ENCODE peak calls at places on chromosome 19, in seven cellular contexts. One of them, this sample, is unnamed.

GRCh38 chr19:46689358-46689757 is 27.6 kb downstream of the PRKD2 start:
- DNase-seq in GM23338: no peak
- DNase-seq in mammary epithelial cell: no peak
- DNase-seq in H9: no peak
- DNase-seq in endothelial cell of umbilical vein: no peak
- DNase-seq in hepatocyte: no peak
- DNase-seq in HCT116: no peak
- DNase-seq in this sample: no peak

GRCh38 chr19:17557461-17557860 is 2.0 kb downstream of the COLGALT1 start:
- DNase-seq in GM23338: no peak
- DNase-seq in hepatocyte: no peak
- DNase-seq in HCT116: no peak
- DNase-seq in endothelial cell of umbilical vein: no peak
- DNase-seq in mammary epithelial cell: no peak
- DNase-seq in H9: no peak
- DNase-seq in this sample: no peak

GRCh38 chr19:41276231-41276630 is 12.1 kb downstream of the HNRNPUL1 start:
- DNase-seq in hepatocyte: peak
- DNase-seq in HCT116: no peak
- DNase-seq in endothelial cell of umbilical vein: no peak
- DNase-seq in GM23338: no peak
- DNase-seq in mammary epithelial cell: no peak
- DNase-seq in H9: no peak
- DNase-seq in this sample: no peak

GRCh38 chr19:17076539-17076919 is 952 bp downstream of the MYO9B start:
- DNase-seq in endothelial cell of umbilical vein: peak
- DNase-seq in H9: no peak
- DNase-seq in mammary epithelial cell: peak
- DNase-seq in hepatocyte: no peak
- DNase-seq in HCT116: no peak
- DNase-seq in GM23338: peak
- DNase-seq in this sample: no peak

GRCh38 chr19:29478578-29479565 is 46.9 kb upstream of the VSTM2B start:
- DNase-seq in hepatocyte: peak
- DNase-seq in GM23338: peak
- DNase-seq in endothelial cell of umbilical vein: no peak
- DNase-seq in H9: peak
- DNase-seq in HCT116: peak
- DNase-seq in mammary epithelial cell: no peak
- DNase-seq in this sample: no peak

GRCh38 chr19:50205681-50206138 is 2.3 kb downstream of the MYH14 start:
- DNase-seq in HCT116: no peak
- DNase-seq in GM23338: peak
- DNase-seq in mammary epithelial cell: no peak
- DNase-seq in hepatocyte: peak
- DNase-seq in endothelial cell of umbilical vein: no peak
- DNase-seq in H9: peak
- DNase-seq in this sample: no peak

GRCh38 chr19:16820056-16820455 is 9.1 kb upstream of the SIN3B start:
- DNase-seq in HCT116: no peak
- DNase-seq in hepatocyte: no peak
- DNase-seq in endothelial cell of umbilical vein: no peak
- DNase-seq in mammary epithelial cell: no peak
- DNase-seq in GM23338: no peak
- DNase-seq in H9: no peak
- DNase-seq in this sample: no peak

GRCh38 chr19:294819-295686 is 3.9 kb upstream of the PLPP2 start:
- DNase-seq in mammary epithelial cell: no peak
- DNase-seq in HCT116: no peak
- DNase-seq in GM23338: peak
- DNase-seq in H9: peak
- DNase-seq in endothelial cell of umbilical vein: no peak
- DNase-seq in hepatocyte: peak
- DNase-seq in this sample: no peak

GRCh38 chr19:18773682-18774081 is 17.4 kb downstream of the COMP start:
- DNase-seq in H9: no peak
- DNase-seq in endothelial cell of umbilical vein: no peak
- DNase-seq in hepatocyte: no peak
- DNase-seq in HCT116: no peak
- DNase-seq in mammary epithelial cell: no peak
- DNase-seq in GM23338: no peak
- DNase-seq in this sample: no peak

GRCh38 chr19:2215281-2215751 is 20.8 kb downstream of the PLEKHJ1 start:
- DNase-seq in mammary epithelial cell: no peak
- DNase-seq in endothelial cell of umbilical vein: no peak
- DNase-seq in H9: peak
- DNase-seq in HCT116: no peak
- DNase-seq in GM23338: peak
- DNase-seq in hepatocyte: no peak
- DNase-seq in this sample: no peak

GRCh38 chr19:1577090-1577928 is 9.2 kb upstream of the MEX3D start:
- DNase-seq in endothelial cell of umbilical vein: no peak
- DNase-seq in H9: no peak
- DNase-seq in mammary epithelial cell: no peak
- DNase-seq in HCT116: no peak
- DNase-seq in GM23338: no peak
- DNase-seq in hepatocyte: no peak
- DNase-seq in this sample: no peak

GRCh38 chr19:43416951-43417623 is 2.4 kb downstream of the TEX101 start:
- DNase-seq in endothelial cell of umbilical vein: no peak
- DNase-seq in GM23338: no peak
- DNase-seq in hepatocyte: no peak
- DNase-seq in HCT116: no peak
- DNase-seq in mammary epithelial cell: no peak
- DNase-seq in H9: no peak
- DNase-seq in this sample: no peak

GRCh38 chr19:44447864-44448674 is at the start of gene ZNF229:
- DNase-seq in mammary epithelial cell: peak
- DNase-seq in endothelial cell of umbilical vein: peak
- DNase-seq in H9: peak
- DNase-seq in hepatocyte: peak
- DNase-seq in GM23338: peak
- DNase-seq in HCT116: no peak
- DNase-seq in this sample: peak

GRCh38 chr19:56751078-56751489 is 79.5 kb upstream of the ZNF835 start:
- DNase-seq in HCT116: no peak
- DNase-seq in mammary epithelial cell: no peak
- DNase-seq in H9: no peak
- DNase-seq in endothelial cell of umbilical vein: no peak
- DNase-seq in hepatocyte: no peak
- DNase-seq in GM23338: no peak
- DNase-seq in this sample: no peak

GRCh38 chr19:29671393-29672076 is 6.3 kb downstream of the PLEKHF1 start:
- DNase-seq in hepatocyte: peak
- DNase-seq in mammary epithelial cell: peak
- DNase-seq in H9: no peak
- DNase-seq in endothelial cell of umbilical vein: peak
- DNase-seq in GM23338: peak
- DNase-seq in HCT116: no peak
- DNase-seq in this sample: peak

GRCh38 chr19:38792250-38793111 is 3.5 kb downstream of the LGALS7B start:
- DNase-seq in HCT116: no peak
- DNase-seq in hepatocyte: no peak
- DNase-seq in endothelial cell of umbilical vein: no peak
- DNase-seq in H9: peak
- DNase-seq in GM23338: peak
- DNase-seq in mammary epithelial cell: no peak
- DNase-seq in this sample: no peak

GRCh38 chr19:11552666-11553372 is 6.2 kb downstream of the ELOF1 start:
- DNase-seq in H9: no peak
- DNase-seq in GM23338: no peak
- DNase-seq in mammary epithelial cell: no peak
- DNase-seq in hepatocyte: no peak
- DNase-seq in HCT116: no peak
- DNase-seq in endothelial cell of umbilical vein: no peak
- DNase-seq in this sample: no peak

GRCh38 chr19:49506575-49507105 is 5.8 kb upstream of the FCGRT start:
- DNase-seq in endothelial cell of umbilical vein: peak
- DNase-seq in mammary epithelial cell: peak
- DNase-seq in HCT116: no peak
- DNase-seq in H9: peak
- DNase-seq in GM23338: peak
- DNase-seq in hepatocyte: peak
- DNase-seq in this sample: peak

GRCh38 chr19:38247734-38248268 is 8.4 kb downstream of the PPP1R14A start:
- DNase-seq in hepatocyte: no peak
- DNase-seq in GM23338: no peak
- DNase-seq in HCT116: no peak
- DNase-seq in endothelial cell of umbilical vein: no peak
- DNase-seq in H9: no peak
- DNase-seq in mammary epithelial cell: no peak
- DNase-seq in this sample: no peak

GRCh38 chr19:41357746-41358145 is 4.0 kb upstream of the TGFB1 start:
- DNase-seq in hepatocyte: no peak
- DNase-seq in mammary epithelial cell: no peak
- DNase-seq in GM23338: no peak
- DNase-seq in endothelial cell of umbilical vein: no peak
- DNase-seq in H9: no peak
- DNase-seq in HCT116: no peak
- DNase-seq in this sample: no peak

GRCh38 chr19:912181-913079 is 589 bp downstream of the R3HDM4 start:
- DNase-seq in HCT116: no peak
- DNase-seq in mammary epithelial cell: peak
- DNase-seq in hepatocyte: peak
- DNase-seq in endothelial cell of umbilical vein: no peak
- DNase-seq in GM23338: no peak
- DNase-seq in H9: no peak
- DNase-seq in this sample: no peak

GRCh38 chr19:45168767-45169351 is 8.1 kb upstream of the NKPD1 start:
- DNase-seq in H9: no peak
- DNase-seq in endothelial cell of umbilical vein: no peak
- DNase-seq in mammary epithelial cell: no peak
- DNase-seq in hepatocyte: peak
- DNase-seq in HCT116: no peak
- DNase-seq in GM23338: no peak
- DNase-seq in this sample: no peak

GRCh38 chr19:17385878-17386611 is 8.0 kb downstream of the CCDC194 start:
- DNase-seq in endothelial cell of umbilical vein: peak
- DNase-seq in mammary epithelial cell: no peak
- DNase-seq in hepatocyte: peak
- DNase-seq in HCT116: no peak
- DNase-seq in H9: peak
- DNase-seq in GM23338: peak
- DNase-seq in this sample: peak

GRCh38 chr19:45895519-45895972 is 6.9 kb downstream of the MYPOP start:
- DNase-seq in H9: no peak
- DNase-seq in mammary epithelial cell: no peak
- DNase-seq in hepatocyte: peak
- DNase-seq in endothelial cell of umbilical vein: no peak
- DNase-seq in GM23338: no peak
- DNase-seq in HCT116: no peak
- DNase-seq in this sample: no peak

GRCh38 chr19:33796164-33797100 is at the start of gene KCTD15:
- DNase-seq in hepatocyte: peak
- DNase-seq in mammary epithelial cell: peak
- DNase-seq in HCT116: no peak
- DNase-seq in endothelial cell of umbilical vein: peak
- DNase-seq in H9: peak
- DNase-seq in GM23338: peak
- DNase-seq in this sample: peak

GRCh38 chr19:46240693-46241092 is 11.2 kb downstream of the IGFL1 start:
- DNase-seq in hepatocyte: no peak
- DNase-seq in GM23338: no peak
- DNase-seq in HCT116: no peak
- DNase-seq in H9: no peak
- DNase-seq in endothelial cell of umbilical vein: no peak
- DNase-seq in mammary epithelial cell: no peak
- DNase-seq in this sample: no peak

GRCh38 chr19:31112158-31112557 is 237.1 kb downstream of the TSHZ3 start:
- DNase-seq in hepatocyte: no peak
- DNase-seq in mammary epithelial cell: no peak
- DNase-seq in HCT116: no peak
- DNase-seq in H9: no peak
- DNase-seq in GM23338: no peak
- DNase-seq in endothelial cell of umbilical vein: no peak
- DNase-seq in this sample: no peak
- H2AFZ ChIP-seq in hepatocyte: no peak
- H2AFZ ChIP-seq in mammary epithelial cell: peak
- H2AFZ ChIP-seq in HCT116: no peak
- H2AFZ ChIP-seq in H9: no peak
- H2AFZ ChIP-seq in GM23338: no peak
- H2AFZ ChIP-seq in endothelial cell of umbilical vein: no peak
- H2AFZ ChIP-seq in this sample: no peak

DNA sequence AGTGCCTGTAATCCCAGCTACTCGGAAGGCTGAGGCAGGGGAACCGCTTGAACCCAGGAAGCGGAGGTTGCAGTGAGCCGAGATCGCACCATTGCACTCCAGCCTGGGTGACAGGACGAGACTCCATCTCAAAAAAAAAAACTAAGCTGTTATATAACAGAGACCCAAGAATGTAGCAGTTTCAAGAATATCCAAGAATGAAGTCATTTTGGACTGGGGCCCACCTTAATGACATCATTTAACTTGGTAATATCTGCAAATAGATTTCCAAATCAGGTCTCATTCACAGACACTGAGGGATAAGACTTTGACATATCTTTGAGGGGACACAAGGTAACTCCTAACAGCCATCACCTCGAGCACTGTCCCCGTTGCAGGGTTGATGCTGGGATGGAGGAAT is 36.5 kb upstream of the MRI1 start:
- DNase-seq in GM23338: no peak
- DNase-seq in hepatocyte: no peak
- DNase-seq in H9: no peak
- DNase-seq in HCT116: no peak
- DNase-seq in endothelial cell of umbilical vein: no peak
- DNase-seq in mammary epithelial cell: no peak
- DNase-seq in this sample: no peak
- H2AFZ ChIP-seq in GM23338: no peak
- H2AFZ ChIP-seq in hepatocyte: no peak
- H2AFZ ChIP-seq in H9: no peak
- H2AFZ ChIP-seq in HCT116: no peak
- H2AFZ ChIP-seq in endothelial cell of umbilical vein: no peak
- H2AFZ ChIP-seq in mammary epithelial cell: no peak
- H2AFZ ChIP-seq in this sample: no peak

GRCh38 chr19:10474962-10475451 is 28.1 kb downstream of the KEAP1 start:
- DNase-seq in endothelial cell of umbilical vein: no peak
- DNase-seq in H9: no peak
- DNase-seq in mammary epithelial cell: no peak
- DNase-seq in hepatocyte: no peak
- DNase-seq in GM23338: no peak
- DNase-seq in HCT116: no peak
- DNase-seq in this sample: no peak

GRCh38 chr19:10478903-10479384 is 24.2 kb downstream of the KEAP1 start:
- DNase-seq in HCT116: peak
- DNase-seq in endothelial cell of umbilical vein: peak
- DNase-seq in hepatocyte: peak
- DNase-seq in H9: peak
- DNase-seq in mammary epithelial cell: peak
- DNase-seq in GM23338: peak
- DNase-seq in this sample: peak

GRCh38 chr19:10473192-10473591 is 30.0 kb downstream of the KEAP1 start:
- DNase-seq in GM23338: no peak
- DNase-seq in HCT116: no peak
- DNase-seq in hepatocyte: no peak
- DNase-seq in H9: no peak
- DNase-seq in endothelial cell of umbilical vein: no peak
- DNase-seq in mammary epithelial cell: no peak
- DNase-seq in this sample: no peak

GRCh38 chr19:10478476-10478875 is 24.7 kb downstream of the KEAP1 start:
- DNase-seq in H9: no peak
- DNase-seq in endothelial cell of umbilical vein: no peak
- DNase-seq in hepatocyte: no peak
- DNase-seq in GM23338: no peak
- DNase-seq in mammary epithelial cell: no peak
- DNase-seq in HCT116: no peak
- DNase-seq in this sample: no peak
- H2AFZ ChIP-seq in H9: no peak
- H2AFZ ChIP-seq in endothelial cell of umbilical vein: no peak
- H2AFZ ChIP-seq in hepatocyte: no peak
- H2AFZ ChIP-seq in GM23338: peak
- H2AFZ ChIP-seq in mammary epithelial cell: no peak
- H2AFZ ChIP-seq in HCT116: peak
- H2AFZ ChIP-seq in this sample: no peak

GRCh38 chr19:35090160-35090794 is 25.3 kb upstream of the FXYD3 start:
- DNase-seq in HCT116: peak
- DNase-seq in mammary epithelial cell: peak
- DNase-seq in endothelial cell of umbilical vein: peak
- DNase-seq in H9: peak
- DNase-seq in hepatocyte: peak
- DNase-seq in GM23338: peak
- DNase-seq in this sample: peak
- H2AFZ ChIP-seq in HCT116: peak
- H2AFZ ChIP-seq in mammary epithelial cell: peak
- H2AFZ ChIP-seq in endothelial cell of umbilical vein: peak
- H2AFZ ChIP-seq in H9: peak
- H2AFZ ChIP-seq in hepatocyte: peak
- H2AFZ ChIP-seq in GM23338: peak
- H2AFZ ChIP-seq in this sample: no peak